ENCODE peak calls at places on chromosomes 5 and 9, in seven cellular contexts. A is endothelial cell of umbilical vein, H is psoas muscle, P is fibroblast of mammary gland, M is AG09319, W is fibroblast of the aortic adventitia, C is MM.1S. U is an unnamed sample.

GRCh38 chr5:160959804-160960203 is 107.8 kb upstream of the ATP10B start:
- DNase-seq in M (no peak), P (peak), W (no peak), A (no peak), H (peak), C (peak), U (no peak)

GRCh38 chr9:127877566-127877998 is at the start of gene AK1:
- DNase-seq in P (peak), A (peak), H (peak), C (no peak), M (no peak), W (peak), U (no peak)

GRCh38 chr9:69198526-69199250 is 24.6 kb downstream of the TJP2 start:
- DNase-seq in H (no peak), M (no peak), P (no peak), W (peak), A (no peak), C (no peak), U (no peak)

GRCh38 chr9:26131891-26132290 is 453.6 kb upstream of the TUSC1 start:
- DNase-seq in A (peak), W (peak), H (no peak), C (no peak), M (no peak), P (peak), U (no peak)

GRCh38 chr5:178641711-178642110 is 14.9 kb upstream of the CLK4 start:
- DNase-seq in M (no peak), W (no peak), H (no peak), A (no peak), C (no peak), P (no peak), U (no peak)

GRCh38 chr9:120902824-120903608 is 23.6 kb downstream of the TRAF1 start:
- DNase-seq in A (no peak), P (no peak), M (no peak), C (no peak), W (no peak), H (no peak), U (peak)

GRCh38 chr5:34802834-34803563 is 36.0 kb upstream of the TTC23L start:
- DNase-seq in H (no peak), C (no peak), M (no peak), W (no peak), P (no peak), A (no peak), U (no peak)

GRCh38 chr5:72597456-72597948 is 90.3 kb upstream of the ZNF366 start:
- DNase-seq in C (no peak), M (peak), P (peak), A (peak), W (peak), H (no peak), U (no peak)

GRCh38 chr5:18563853-18564252 is 929.6 kb downstream of the TAF11L14 start:
- DNase-seq in M (no peak), W (no peak), A (no peak), P (no peak), H (no peak), C (no peak), U (no peak)
- TF ChIP-seq CTCF in M (no peak), W (no peak), A (no peak), P (no peak), H (no peak), C (no peak), U (no peak)

GRCh38 chr5:136780518-136780917 is 415.2 kb upstream of the TRPC7 start:
- DNase-seq in C (no peak), H (no peak), A (peak), M (no peak), W (no peak), P (no peak), U (no peak)
- TF ChIP-seq CTCF in C (no peak), H (no peak), A (no peak), M (no peak), W (peak), P (no peak), U (no peak)

GRCh38 chr9:109315889-109316640 is 4.8 kb downstream of the EPB41L4B start:
- DNase-seq in C (no peak), H (peak), A (no peak), W (peak), M (peak), P (peak), U (no peak)
- TF ChIP-seq CTCF in C (no peak), H (no peak), A (no peak), W (no peak), M (no peak), P (no peak), U (no peak)

GRCh38 chr9:90020277-90020871 is 415.6 kb downstream of the GADD45G start:
- DNase-seq in P (no peak), W (no peak), C (no peak), M (no peak), A (no peak), H (no peak), U (no peak)

GRCh38 chr9:90023861-90024260 is 419.0 kb downstream of the GADD45G start:
- DNase-seq in W (no peak), P (no peak), A (no peak), M (no peak), C (no peak), H (no peak), U (no peak)

GRCh38 chr9:90024419-90024818 is 419.6 kb downstream of the GADD45G start:
- DNase-seq in W (no peak), P (no peak), H (no peak), C (no peak), M (no peak), A (no peak), U (peak)

GRCh38 chr9:90021216-90021906 is 416.5 kb downstream of the GADD45G start:
- DNase-seq in P (no peak), M (no peak), A (no peak), W (no peak), H (no peak), C (no peak), U (no peak)

DNA sequence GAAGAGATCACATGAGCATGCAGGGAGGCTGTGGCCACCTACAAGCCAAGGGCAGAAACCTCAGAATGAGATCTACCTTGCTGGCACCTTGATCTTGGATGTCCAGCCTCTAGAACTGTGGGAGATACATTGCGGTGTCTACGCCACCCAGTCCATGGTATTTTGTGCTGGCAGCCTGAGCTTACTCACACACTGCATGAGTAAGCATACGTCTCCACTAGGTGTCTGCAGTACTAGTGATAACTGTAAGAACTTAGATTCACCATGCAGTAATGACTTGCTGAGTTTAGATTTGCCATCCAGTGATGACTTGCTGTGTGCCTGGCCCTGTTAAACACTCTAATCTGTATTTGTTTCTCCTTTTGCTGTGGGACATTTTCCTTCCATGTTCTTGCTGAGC is 417.7 kb downstream of the GADD45G start:
- DNase-seq in A (no peak), M (no peak), C (no peak), W (no peak), H (no peak), P (no peak), U (no peak)
- TF ChIP-seq CTCF in A (no peak), M (no peak), C (no peak), W (no peak), H (no peak), P (no peak), U (no peak)

DNA sequence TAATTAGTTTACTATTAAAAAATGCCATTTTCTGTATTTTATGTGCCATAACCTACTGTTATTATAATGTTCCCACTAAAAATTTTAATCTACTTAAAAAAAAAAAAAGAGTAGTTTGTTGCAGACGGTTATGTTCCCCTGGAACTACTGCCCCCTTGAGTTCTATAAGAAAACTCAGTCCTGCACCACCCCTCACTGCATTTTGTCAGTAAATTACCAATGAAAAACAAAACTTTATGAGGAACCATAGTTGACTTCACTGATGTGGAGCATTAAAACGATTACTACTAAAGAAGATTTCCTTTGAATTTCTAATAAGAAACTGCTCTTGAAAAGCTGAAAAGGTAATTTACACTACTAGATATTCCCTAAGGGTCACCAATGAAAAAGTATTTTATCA is 288.7 kb downstream of the FBXL17 start:
- DNase-seq in W (peak), A (peak), H (no peak), M (no peak), P (peak), C (no peak), U (peak)
- TF ChIP-seq CTCF in W (peak), A (peak), H (no peak), M (peak), P (peak), C (peak), U (peak)

DNA sequence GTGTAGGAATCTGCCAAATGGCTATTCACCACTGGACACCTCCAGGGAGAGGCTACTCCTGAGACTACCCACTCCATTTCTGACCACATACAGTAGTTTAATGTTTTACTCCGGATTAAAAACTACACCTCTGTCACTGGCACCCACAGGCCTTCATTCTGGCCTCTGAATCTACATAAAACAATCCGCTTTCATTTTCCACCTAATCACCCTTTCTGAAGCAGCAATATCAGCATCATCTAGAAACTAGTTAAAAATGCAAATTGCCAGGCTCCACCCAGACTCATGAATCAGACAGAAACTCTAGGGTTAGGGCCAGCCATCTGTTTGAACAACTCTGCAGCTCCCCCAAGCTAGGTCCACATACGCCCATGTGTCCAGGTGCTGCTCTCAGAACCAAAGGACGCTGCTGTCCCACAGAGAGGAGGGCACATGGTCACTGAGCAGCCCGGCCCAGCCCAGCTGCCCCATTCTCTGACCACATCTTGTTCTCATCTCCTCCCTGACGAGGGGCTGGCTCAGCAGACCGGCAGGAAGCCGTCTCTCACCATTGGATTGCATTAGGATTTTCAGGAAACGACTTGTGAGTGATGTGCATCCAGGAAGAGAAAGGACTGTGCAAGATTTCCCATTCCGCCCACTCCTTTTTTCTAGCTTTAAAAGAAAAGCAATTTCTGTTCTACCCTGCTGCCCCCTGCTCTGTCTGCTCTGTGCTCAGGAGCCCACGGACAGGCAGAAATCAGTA is 34.7 kb downstream of the ADAM19 start:
- DNase-seq in M (no peak), P (peak), C (peak), H (peak), W (peak), A (peak), U (peak)
- TF ChIP-seq CTCF in M (no peak), P (no peak), C (no peak), H (no peak), W (no peak), A (no peak), U (no peak)

DNA sequence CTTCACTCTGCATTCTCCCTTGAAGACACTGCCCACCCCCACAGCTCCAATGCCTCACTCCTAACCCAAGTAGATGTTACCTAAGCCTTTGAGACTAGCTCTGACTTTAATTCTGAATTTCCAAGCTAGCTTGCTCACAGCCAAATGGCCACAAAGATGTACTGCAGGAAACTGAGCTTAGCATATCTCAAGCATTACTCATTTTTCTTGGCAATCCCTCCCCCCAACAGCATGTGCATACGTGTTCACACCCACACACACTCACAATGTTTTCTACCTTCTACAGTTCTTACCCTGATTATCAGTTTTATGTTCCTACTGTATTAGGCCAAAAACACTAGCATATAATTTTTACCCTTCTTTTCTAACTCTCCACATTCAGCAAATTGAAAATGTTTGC is 13.7 kb upstream of the GRIA1 start:
- DNase-seq in M (no peak), H (no peak), C (no peak), P (peak), A (peak), W (peak), U (no peak)
- TF ChIP-seq CTCF in M (no peak), H (no peak), C (no peak), P (peak), A (no peak), W (peak), U (no peak)

GRCh38 chr9:92175441-92175840 is 60.2 kb upstream of the SPTLC1 start:
- DNase-seq in H (no peak), C (no peak), P (no peak), W (no peak), A (no peak), M (no peak), U (no peak)

GRCh38 chr9:92177591-92177990 is 62.4 kb upstream of the SPTLC1 start:
- DNase-seq in C (no peak), P (no peak), H (no peak), M (no peak), A (no peak), W (no peak), U (no peak)

GRCh38 chr9:92173318-92173717 is 58.1 kb upstream of the SPTLC1 start:
- DNase-seq in H (no peak), C (no peak), W (no peak), A (no peak), P (no peak), M (no peak), U (peak)

GRCh38 chr9:92176800-92177185 is 61.6 kb upstream of the SPTLC1 start:
- DNase-seq in P (no peak), A (no peak), M (no peak), C (no peak), H (no peak), W (no peak), U (no peak)

DNA sequence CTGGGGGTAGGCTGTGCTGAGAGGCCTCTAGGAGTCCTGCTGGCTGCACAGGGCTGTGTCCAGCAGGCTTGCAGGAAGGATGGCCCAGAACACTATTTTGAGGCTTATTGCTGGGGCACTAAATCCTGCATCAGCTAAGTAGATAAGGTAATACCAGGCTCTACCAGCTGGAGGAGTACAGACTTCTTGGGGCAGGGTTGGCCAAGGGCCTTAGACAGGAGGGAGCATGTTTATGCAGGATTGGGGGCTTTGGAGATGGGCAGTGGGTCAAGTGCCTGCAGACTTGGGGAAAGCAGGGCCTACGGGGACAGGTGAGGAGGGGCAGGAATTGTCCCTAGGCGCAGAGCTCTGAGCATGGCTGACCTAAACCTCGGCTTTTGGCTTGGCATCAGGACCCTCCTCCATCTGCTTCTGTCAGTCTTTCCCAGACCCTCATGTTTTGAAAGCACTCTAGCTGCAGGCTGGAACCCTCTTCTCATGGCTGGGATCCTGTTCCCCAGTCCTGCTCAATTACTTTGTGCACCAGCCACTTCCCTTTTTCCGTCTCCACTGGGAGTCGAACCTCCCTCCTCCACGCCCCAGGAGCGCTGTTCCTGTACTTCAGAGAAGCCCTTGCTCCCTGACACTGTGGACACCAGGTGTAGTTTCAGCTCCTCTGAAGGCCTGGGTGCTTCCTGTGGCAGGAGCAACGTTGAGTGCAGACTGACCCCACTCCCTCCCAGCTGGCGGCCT is 61.0 kb upstream of the SPTLC1 start:
- DNase-seq in M (no peak), W (no peak), P (no peak), A (no peak), C (no peak), H (no peak), U (peak)
- TF ChIP-seq CTCF in M (peak), W (peak), P (peak), A (peak), C (no peak), H (no peak), U (peak)

GRCh38 chr9:107645464-107645833 is 155.9 kb upstream of the KLF4 start:
- DNase-seq in H (no peak), A (no peak), C (no peak), W (no peak), P (no peak), M (no peak), U (no peak)

GRCh38 chr9:107648153-107648716 is 158.7 kb upstream of the KLF4 start:
- DNase-seq in H (no peak), P (peak), W (peak), A (no peak), M (no peak), C (no peak), U (no peak)

GRCh38 chr9:107650321-107650720 is 160.8 kb upstream of the KLF4 start:
- DNase-seq in A (no peak), H (no peak), C (no peak), P (peak), W (peak), M (no peak), U (no peak)

GRCh38 chr9:107644774-107645463 is 155.3 kb upstream of the KLF4 start:
- DNase-seq in H (peak), W (peak), C (no peak), A (peak), M (no peak), P (no peak), U (no peak)

GRCh38 chr9:107647611-107648010 is 158.0 kb upstream of the KLF4 start:
- DNase-seq in P (no peak), M (no peak), C (no peak), H (no peak), A (no peak), W (no peak), U (no peak)
- TF ChIP-seq CTCF in P (no peak), M (no peak), C (no peak), H (no peak), A (no peak), W (no peak), U (no peak)